ENCODE peak calls at places on chromosomes 3 and 15, in six cellular contexts. A is mucosa of descending colon; R is CD8-positive, alpha-beta memory T cell; X is CD8-positive, alpha-beta T cell; Q is lung; U is thoracic aorta. Z is an unnamed sample. For H3K4me1 and H3K9me3, the result is how much of the 10 kb centered on the place peaks cover.

GRCh38 chr3:120481056-120481455 is 30.3 kb upstream of the FSTL1 start:
- DNase-seq in A (no peak), R (no peak), X (no peak), Q (no peak), U (no peak), Z (no peak)

GRCh38 chr3:115348391-115348790 is 201.3 kb upstream of the ZBTB20 start:
- DNase-seq in A (no peak), R (no peak), X (no peak), Q (no peak), U (no peak), Z (no peak)

GRCh38 chr3:45644467-45645201 is 44.6 kb upstream of the SACM1L start:
- DNase-seq in A (no peak), R (no peak), X (no peak), Q (peak), U (no peak), Z (no peak)

GRCh38 chr15:42092666-42093445 is 1.5 kb downstream of the PLA2G4D start:
- DNase-seq in A (no peak), R (no peak), X (no peak), Q (no peak), U (no peak), Z (no peak)

GRCh38 chr15:66369773-66370651 is 13.5 kb upstream of the TIPIN start:
- DNase-seq in A (no peak), R (no peak), X (no peak), Q (no peak), U (no peak), Z (no peak)

GRCh38 chr3:167066977-167067843 is 312.9 kb downstream of the ZBBX start:
- DNase-seq in A (no peak), R (no peak), X (no peak), Q (no peak), U (no peak), Z (no peak)

GRCh38 chr15:74854453-74854852 is 11.5 kb upstream of the ULK3 start:
- DNase-seq in A (no peak), R (no peak), X (no peak), Q (no peak), U (no peak), Z (no peak)

GRCh38 chr15:24823473-24823872 is 131.3 kb upstream of the SNRPN start:
- DNase-seq in A (no peak), R (no peak), X (no peak), Q (no peak), U (no peak), Z (no peak)

GRCh38 chr3:152269423-152270144 is 855 bp downstream of the MBNL1 start:
- DNase-seq in A (peak), R (peak), X (peak), Q (peak), U (peak), Z (no peak)

DNA sequence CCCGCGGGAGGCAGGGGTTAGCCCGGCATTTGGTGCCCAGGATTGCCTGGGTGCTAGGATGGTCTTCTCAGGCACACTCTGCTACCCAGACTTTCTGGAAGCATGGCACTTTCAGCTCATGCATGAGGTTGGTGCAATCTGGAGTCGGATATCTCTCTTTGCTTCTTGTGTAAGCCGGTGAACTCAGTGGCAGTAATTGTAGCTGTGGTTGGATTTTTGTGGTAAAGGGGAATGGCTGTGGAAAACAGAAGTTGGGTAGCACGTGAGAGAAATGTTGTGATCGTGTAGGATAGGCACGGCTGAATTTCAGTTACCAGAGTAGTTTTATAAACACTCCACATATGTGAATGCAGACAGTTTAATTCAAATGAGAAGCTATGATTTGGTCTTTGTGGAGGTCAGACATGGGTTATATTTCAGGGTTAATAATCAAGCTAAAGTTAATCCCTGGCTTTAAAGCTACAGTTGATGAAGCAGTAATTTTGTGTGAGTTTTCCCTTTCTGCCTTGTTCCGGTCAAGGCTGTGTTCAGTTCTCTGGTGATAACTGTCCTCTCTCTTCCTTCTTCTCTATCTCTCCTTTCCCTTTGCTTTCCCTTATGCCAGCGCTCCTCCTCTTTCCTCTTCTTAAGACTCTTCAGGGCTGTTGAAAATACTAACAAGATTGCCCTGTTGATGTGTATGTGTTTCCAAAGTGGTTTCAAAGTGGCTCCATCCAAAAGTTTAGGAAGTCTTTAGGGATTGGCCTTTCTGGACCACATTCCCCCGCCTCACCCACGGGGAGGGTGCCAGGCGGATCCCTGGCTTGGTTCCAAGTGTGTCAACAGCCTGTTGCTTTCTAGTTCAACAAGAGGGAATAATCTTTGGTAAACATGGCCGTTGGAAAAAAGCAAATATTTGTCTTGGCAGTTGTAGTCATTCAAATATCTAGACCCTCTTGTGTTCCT is 404.6 kb upstream of the C2CD4B start:
- DNase-seq in A (peak), R (no peak), X (no peak), Q (peak), U (no peak), Z (no peak)
- H3K4me3 ChIP-seq in A (no peak), R (no peak), X (no peak), Q (no peak), U (peak), Z (no peak)

GRCh38 chr3:23656821-23657220 is 148.9 kb upstream of the UBE2E1 start:
- DNase-seq in A (no peak), R (no peak), X (no peak), Q (no peak), U (no peak), Z (no peak)

GRCh38 chr3:23657647-23658046 is 148.1 kb upstream of the UBE2E1 start:
- DNase-seq in A (no peak), R (no peak), X (no peak), Q (no peak), U (no peak), Z (no peak)

GRCh38 chr3:23662079-23662617 is 143.6 kb upstream of the UBE2E1 start:
- DNase-seq in A (no peak), R (no peak), X (no peak), Q (no peak), U (no peak), Z (no peak)

GRCh38 chr3:23659840-23660430 is 145.8 kb upstream of the UBE2E1 start:
- DNase-seq in A (no peak), R (no peak), X (no peak), Q (no peak), U (no peak), Z (no peak)

GRCh38 chr3:23659274-23659673 is 146.5 kb upstream of the UBE2E1 start:
- DNase-seq in A (no peak), R (no peak), X (no peak), Q (no peak), U (no peak), Z (no peak)
- H3K4me1 ChIP-seq in A (under half), R (under half), X (under half), Q (under half), U (under half), Z (under half)

DNA sequence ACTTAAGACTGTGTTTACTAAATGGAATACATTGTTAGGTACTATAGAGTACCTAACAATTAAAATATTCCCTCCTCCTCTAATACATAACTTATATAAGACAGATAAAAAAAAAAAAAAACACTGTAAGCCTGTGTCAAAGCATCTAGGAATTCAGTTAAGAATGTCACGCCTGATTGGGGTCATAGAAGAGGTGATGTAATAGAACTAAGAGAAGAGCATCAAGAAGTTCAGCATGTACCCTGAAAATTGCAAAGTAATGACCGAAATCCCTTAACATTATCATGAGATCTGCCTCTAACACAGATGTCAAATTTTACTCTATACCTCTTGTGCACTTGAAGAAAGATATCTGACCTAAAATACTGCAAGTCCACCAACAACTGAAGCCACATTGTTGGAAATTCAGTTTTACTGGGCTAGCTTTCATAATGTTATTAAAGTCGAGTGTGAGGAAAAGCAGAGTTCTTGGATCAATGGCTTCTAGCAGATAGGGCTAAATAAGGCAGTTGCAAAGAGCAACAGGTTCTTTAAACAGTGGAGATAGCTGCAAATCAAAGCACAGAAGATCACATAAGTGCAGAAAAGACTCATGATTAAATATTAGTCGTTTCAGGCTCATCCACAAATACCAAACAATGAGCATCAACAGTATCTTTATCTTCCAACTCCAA is 75.0 kb downstream of the TBL1XR1 start:
- DNase-seq in A (no peak), R (no peak), X (no peak), Q (no peak), U (no peak), Z (no peak)
- H3K9me3 ChIP-seq in A (under half), R (under half), X (under half), Q (under half), U (under half), Z (under half)

GRCh38 chr3:134367412-134367811 is 6.8 kb downstream of the AMOTL2 start:
- DNase-seq in A (peak), R (no peak), X (no peak), Q (no peak), U (no peak), Z (peak)
- H3K4me3 ChIP-seq in A (no peak), R (no peak), X (no peak), Q (no peak), U (no peak), Z (no peak)

GRCh38 chr3:94028093-94028837 is at the start of gene STX19:
- DNase-seq in A (no peak), R (no peak), X (no peak), Q (peak), U (no peak), Z (no peak)
- H3K4me1 ChIP-seq in A (under half), R (under half), X (under half), Q (under half), U (under half), Z (under half)

GRCh38 chr3:147396709-147397046 is 9.7 kb downstream of the ZIC4 start:
- DNase-seq in A (no peak), R (no peak), X (no peak), Q (no peak), U (no peak), Z (no peak)

GRCh38 chr3:147394168-147394941 is 12.0 kb downstream of the ZIC4 start:
- DNase-seq in A (no peak), R (no peak), X (no peak), Q (no peak), U (no peak), Z (no peak)

GRCh38 chr3:147397155-147397888 is 9.0 kb downstream of the ZIC4 start:
- DNase-seq in A (no peak), R (no peak), X (no peak), Q (no peak), U (no peak), Z (no peak)

GRCh38 chr3:147397911-147398809 is 8.2 kb downstream of the ZIC4 start:
- DNase-seq in A (no peak), R (no peak), X (no peak), Q (no peak), U (no peak), Z (no peak)

GRCh38 chr3:147395975-147396708 is 10.2 kb downstream of the ZIC4 start:
- DNase-seq in A (no peak), R (no peak), X (no peak), Q (no peak), U (no peak), Z (no peak)
- H3K9me3 ChIP-seq in A (under half), R (under half), X (under half), Q (under half), U (under half), Z (under half)

GRCh38 chr3:161016417-161017313 is 88.5 kb downstream of the B3GALNT1 start:
- DNase-seq in A (no peak), R (no peak), X (no peak), Q (no peak), U (no peak), Z (no peak)

GRCh38 chr3:161020264-161020663 is 84.9 kb downstream of the B3GALNT1 start:
- DNase-seq in A (no peak), R (no peak), X (no peak), Q (no peak), U (no peak), Z (no peak)

GRCh38 chr3:161014997-161015749 is 90.0 kb downstream of the B3GALNT1 start:
- DNase-seq in A (no peak), R (no peak), X (no peak), Q (no peak), U (no peak), Z (no peak)
- H3K4me3 ChIP-seq in A (no peak), R (no peak), X (no peak), Q (no peak), U (no peak), Z (no peak)

GRCh38 chr3:50266808-50267207 is 2.1 kb upstream of the SEMA3B start:
- DNase-seq in A (peak), R (no peak), X (no peak), Q (no peak), U (no peak), Z (no peak)
- H3K4me1 ChIP-seq in A (under half), R (under half), X (under half), Q (under half), U (under half), Z (under half)

Z was measured in breast epithelium.